ENCODE peak calls at places on chromosomes 7 and 10, in ten cellular contexts. Y, V, X, N, H, F, O, P, S and I are unnamed samples.

GRCh38 chr7:90312745-90313144 is 8.4 kb downstream of the FAM237B start:
- DNase-seq in P (peak), X (no peak), N (no peak), V (no peak), F (no peak), S (no peak), O (no peak), Y (no peak), H (no peak), I (no peak)

GRCh38 chr7:155896531-155897263 is 84.4 kb upstream of the SHH start:
- DNase-seq in N (no peak), P (no peak), H (no peak), O (no peak), F (no peak), V (no peak), S (no peak), Y (no peak), X (no peak), I (no peak)

GRCh38 chr10:121084675-121085070 is 233.5 kb downstream of the WDR11 start:
- DNase-seq in S (no peak), N (no peak), P (no peak), Y (no peak), F (no peak), V (no peak), O (no peak), H (no peak), X (no peak), I (no peak)

GRCh38 chr10:49187044-49187484 is 1.1 kb downstream of the TMEM273 start:
- DNase-seq in O (no peak), H (no peak), F (no peak), V (no peak), Y (no peak), S (no peak), X (no peak), P (no peak), N (no peak), I (peak)

GRCh38 chr10:101000602-101000991 is 989 bp downstream of the LZTS2 start:
- DNase-seq in N (no peak), V (no peak), H (no peak), S (no peak), P (no peak), F (peak), O (no peak), Y (peak), X (no peak), I (no peak)

GRCh38 chr7:141754939-141755338 is 9.0 kb upstream of the TAS2R3 start:
- DNase-seq in X (no peak), F (no peak), S (no peak), Y (no peak), H (no peak), N (no peak), P (peak), V (no peak), O (no peak), I (no peak)

GRCh38 chr7:142383826-142384507 is 126.1 kb upstream of the PRSS58 start:
- DNase-seq in O (no peak), F (no peak), V (no peak), N (no peak), H (no peak), Y (no peak), S (no peak), P (peak), X (no peak), I (no peak)

GRCh38 chr7:98418636-98419315 is 17.9 kb upstream of the BAIAP2L1 start:
- DNase-seq in O (no peak), V (no peak), H (no peak), F (peak), X (peak), N (peak), P (peak), Y (no peak), S (peak), I (no peak)

GRCh38 chr10:125343118-125343752 is 182.9 kb upstream of the CTBP2 start:
- DNase-seq in O (no peak), P (peak), H (no peak), V (no peak), S (peak), F (peak), Y (no peak), N (peak), X (no peak), I (no peak)

GRCh38 chr7:98133181-98133580 is 26.5 kb downstream of the LMTK2 start:
- DNase-seq in S (peak), O (no peak), F (peak), P (peak), H (no peak), Y (no peak), V (no peak), X (no peak), N (no peak), I (no peak)

GRCh38 chr7:134318443-134318842 is 1.7 kb upstream of the SLC35B4 start:
- DNase-seq in S (no peak), X (no peak), F (no peak), Y (no peak), V (no peak), P (no peak), N (no peak), O (no peak), H (no peak), I (no peak)

GRCh38 chr7:134317434-134317833 is 704 bp upstream of the SLC35B4 start:
- DNase-seq in N (no peak), S (no peak), P (no peak), V (no peak), Y (no peak), X (no peak), F (no peak), H (no peak), O (no peak), I (no peak)

GRCh38 chr7:134315679-134316538 is 821 bp downstream of the SLC35B4 start:
- DNase-seq in N (peak), O (no peak), F (no peak), S (peak), P (no peak), H (no peak), Y (peak), X (no peak), V (no peak), I (no peak)

GRCh38 chr7:134313543-134313942 is 3.2 kb downstream of the SLC35B4 start:
- DNase-seq in P (no peak), Y (no peak), S (no peak), V (peak), X (no peak), F (peak), N (no peak), H (no peak), O (no peak), I (no peak)

DNA sequence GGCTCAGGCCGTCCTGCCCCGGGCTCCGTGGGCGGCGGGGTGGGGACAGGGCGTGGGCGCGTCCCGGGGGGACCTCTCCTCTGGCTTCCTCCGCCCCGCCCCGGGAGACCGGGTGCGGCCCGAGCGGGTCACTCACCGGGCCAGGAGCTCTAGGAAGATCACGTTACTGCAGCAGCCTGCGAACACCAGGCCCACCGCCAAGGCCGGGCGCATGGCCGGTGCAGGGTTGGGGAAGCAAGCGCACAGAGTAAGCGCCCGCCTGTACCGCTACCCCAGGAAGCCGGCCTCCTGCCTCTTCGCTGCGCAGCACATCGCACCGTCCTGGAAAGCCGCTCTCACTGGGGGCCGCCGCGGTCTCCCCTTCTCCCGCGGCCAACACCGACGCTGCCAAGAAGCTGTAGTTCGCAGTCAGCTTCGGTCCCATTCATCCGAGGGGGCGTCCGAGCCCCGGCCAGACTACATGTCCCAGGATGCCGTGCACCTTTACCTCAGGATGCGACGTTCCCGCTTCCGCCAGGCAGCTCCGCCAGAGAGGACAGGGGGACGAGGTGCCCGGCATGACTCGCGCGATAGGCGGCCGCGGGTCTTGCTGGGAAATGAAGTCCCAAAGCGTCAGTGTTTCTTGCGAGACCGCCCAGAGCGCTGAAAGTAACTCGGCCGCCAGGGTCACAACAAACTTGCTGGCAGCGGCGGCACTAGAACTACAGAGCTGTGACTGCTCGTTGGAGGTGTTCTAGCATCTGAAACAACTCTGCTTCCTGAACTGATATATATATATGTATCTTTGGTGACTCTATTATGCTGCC is at the start of gene SLC35B4:
- DNase-seq in P (peak), Y (peak), S (peak), H (peak), X (peak), N (peak), F (peak), O (peak), V (peak), I (peak)
- TF ChIP-seq POLR2A in P (peak), Y (no peak), S (peak), H (peak), X (peak), N (no peak), F (peak), O (peak), V (no peak), I (no peak)

GRCh38 chr7:100044719-100045118 is 4.9 kb upstream of the ZSCAN21 start:
- DNase-seq in X (no peak), Y (no peak), H (no peak), F (peak), S (peak), P (no peak), O (no peak), V (peak), N (no peak), I (no peak)

GRCh38 chr7:100053201-100053600 is 3.6 kb downstream of the ZSCAN21 start:
- DNase-seq in X (no peak), F (peak), P (peak), H (no peak), Y (no peak), V (peak), S (peak), O (peak), N (peak), I (no peak)

GRCh38 chr7:100048680-100049079 is 894 bp upstream of the ZSCAN21 start:
- DNase-seq in N (no peak), H (no peak), Y (no peak), P (no peak), S (no peak), O (no peak), F (peak), V (no peak), X (no peak), I (no peak)

GRCh38 chr7:100051611-100052010 is 2.0 kb downstream of the ZSCAN21 start:
- DNase-seq in X (no peak), P (no peak), V (no peak), S (no peak), F (no peak), N (no peak), O (no peak), H (no peak), Y (no peak), I (no peak)

DNA sequence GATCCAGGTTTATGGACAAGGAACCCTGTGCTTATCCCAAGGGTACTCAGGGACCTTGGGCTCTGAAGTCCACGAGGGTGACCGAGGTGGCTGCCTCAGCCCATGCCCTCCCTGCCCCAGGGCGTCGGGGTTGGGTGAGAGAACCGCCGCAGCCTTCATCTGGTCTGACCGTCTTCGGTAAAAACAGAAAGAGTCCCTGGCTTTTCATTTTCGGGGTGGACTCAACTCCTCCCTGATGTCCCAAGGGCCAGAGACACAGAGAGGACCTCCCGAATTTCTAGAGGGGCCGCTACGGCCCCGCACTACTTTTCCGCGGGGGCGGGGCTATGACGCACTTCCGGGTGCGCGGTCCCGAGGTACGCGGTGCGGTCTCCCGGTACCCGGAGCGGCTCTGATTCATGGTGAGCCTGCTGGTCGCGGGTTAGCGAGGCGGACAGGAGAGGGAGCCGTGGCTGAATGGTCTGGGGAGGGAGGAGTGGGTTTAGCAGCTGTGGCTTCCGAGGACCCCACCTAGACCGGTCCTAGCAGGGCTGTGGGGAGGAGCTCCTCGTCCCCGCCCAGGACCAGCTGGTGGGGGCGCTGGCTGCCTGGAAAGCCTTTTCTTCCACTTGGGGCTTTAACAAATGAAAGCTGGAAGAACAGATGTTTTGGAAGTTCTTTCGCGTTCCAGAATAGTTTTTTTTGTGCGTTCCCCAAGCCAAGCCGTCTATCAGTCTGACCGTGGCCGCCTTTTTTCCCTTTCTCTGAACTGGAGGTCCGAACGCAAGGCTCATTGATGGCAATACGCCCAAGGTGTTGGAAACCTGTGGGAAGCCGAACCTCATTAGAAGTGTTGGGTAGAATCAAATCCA is at the start of gene ZSCAN21:
- DNase-seq in F (peak), P (peak), S (peak), H (no peak), Y (peak), O (peak), X (peak), V (peak), N (peak), I (peak)
- TF ChIP-seq CTCF in F (no peak), P (peak), S (no peak), H (no peak), Y (peak), O (no peak), X (no peak), V (peak), N (peak), I (no peak)

GRCh38 chr7:34281260-34281659 is 375.9 kb downstream of the BMPER start:
- DNase-seq in F (peak), H (no peak), V (no peak), N (no peak), S (no peak), X (no peak), Y (no peak), P (peak), O (no peak), I (no peak)

GRCh38 chr7:34282271-34282670 is 375.7 kb upstream of the NPSR1 start:
- DNase-seq in S (no peak), X (no peak), P (no peak), N (no peak), Y (no peak), O (no peak), V (no peak), H (no peak), F (no peak), I (no peak)

GRCh38 chr7:34275629-34276028 is 370.3 kb downstream of the BMPER start:
- DNase-seq in N (no peak), X (no peak), V (no peak), Y (no peak), H (no peak), P (no peak), O (no peak), F (no peak), S (no peak), I (no peak)

GRCh38 chr7:34277801-34278195 is 372.5 kb downstream of the BMPER start:
- DNase-seq in H (no peak), N (no peak), S (no peak), Y (no peak), X (no peak), V (no peak), P (no peak), F (no peak), O (no peak), I (no peak)

DNA sequence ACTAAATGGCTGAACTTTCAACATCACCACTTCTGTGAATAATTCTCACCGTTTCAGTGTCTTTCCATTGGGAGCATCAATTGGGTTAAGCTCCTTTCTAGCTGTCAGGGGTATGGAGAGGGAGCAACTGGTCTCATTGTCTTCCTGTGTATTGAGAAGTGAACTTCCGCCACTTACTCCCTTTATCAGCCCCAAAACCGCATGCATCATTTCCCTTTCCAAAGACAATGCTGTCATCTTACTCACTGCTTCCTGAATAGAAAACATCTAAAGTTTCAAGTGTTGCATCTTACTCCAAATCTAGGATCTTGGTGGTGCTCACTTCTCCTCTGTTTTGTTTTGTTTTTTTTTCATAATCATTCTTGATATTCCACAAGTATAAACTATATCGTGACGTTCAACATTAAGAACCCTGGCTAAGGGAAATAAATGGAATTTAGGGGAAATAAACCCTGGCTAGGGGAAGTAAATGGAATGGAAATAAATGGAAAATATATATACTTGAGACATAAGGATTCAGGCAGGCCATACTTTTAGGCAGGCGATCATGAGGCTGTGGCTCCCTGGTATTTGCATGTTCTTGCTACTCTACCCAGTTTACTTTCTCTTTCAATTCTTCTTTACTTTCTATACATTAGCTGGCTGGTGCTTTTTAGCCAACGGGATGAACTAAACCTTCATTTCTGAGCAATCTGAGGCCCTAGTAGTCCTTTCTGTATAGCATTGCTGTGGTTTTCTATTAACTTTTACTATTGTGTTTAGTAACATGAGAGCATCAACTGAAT is 371.9 kb downstream of the BMPER start:
- DNase-seq in P (peak), S (no peak), N (peak), F (no peak), X (no peak), H (no peak), V (no peak), Y (no peak), O (no peak), I (no peak)
- TF ChIP-seq POLR2A in P (no peak), S (no peak), N (no peak), F (no peak), X (no peak), H (no peak), V (no peak), Y (no peak), O (no peak), I (no peak)

GRCh38 chr10:130378556-130379400 is 242.6 kb downstream of the GLRX3 start:
- DNase-seq in H (no peak), P (peak), Y (no peak), F (no peak), S (no peak), O (no peak), N (no peak), X (no peak), V (no peak), I (no peak)
- TF ChIP-seq CTCF in H (no peak), P (peak), Y (no peak), F (no peak), S (no peak), O (no peak), N (no peak), X (no peak), V (no peak), I (no peak)

GRCh38 chr10:11684717-11685645 is 57.2 kb upstream of the ECHDC3 start:
- DNase-seq in X (peak), P (peak), V (peak), O (no peak), N (peak), S (peak), H (peak), F (peak), Y (peak), I (peak)
- TF ChIP-seq POLR2A in X (no peak), P (no peak), V (no peak), O (no peak), N (no peak), S (no peak), H (no peak), F (peak), Y (no peak), I (no peak)